ENCODE peak calls at places on chromosomes 4 and X, in four cellular contexts. P, O, Z and B are unnamed samples.

GRCh38 chr4:82779032-82779431 is 19.6 kb downstream of the SCD5 start:
- DNase-seq in P (no peak), O (no peak), Z (peak; percentile 16), B (no peak)

GRCh38 chr4:20279381-20279780 is 27.7 kb downstream of the SLIT2 start:
- DNase-seq in P (no peak), O (no peak), Z (no peak), B (no peak)

GRCh38 chrX:72475952-72476668 is 96.5 kb downstream of the HDAC8 start:
- DNase-seq in P (peak; percentile 23), O (no peak), Z (no peak), B (no peak)

GRCh38 chrX:134933911-134934310 is 56.9 kb upstream of the SMIM10 start:
- DNase-seq in P (no peak), O (no peak), Z (no peak), B (no peak)

GRCh38 chr4:66216252-66216651 is 546.0 kb upstream of the EPHA5 start:
- DNase-seq in P (no peak), O (no peak), Z (no peak), B (no peak)

GRCh38 chr4:22356996-22357596 is 158.8 kb downstream of the ADGRA3 start:
- DNase-seq in P (no peak), O (no peak), Z (peak; percentile 13), B (no peak)

GRCh38 chrX:143934542-143934941 is 50.7 kb downstream of the UBE2NL start:
- DNase-seq in P (no peak), O (no peak), Z (no peak), B (no peak)

GRCh38 chr4:172996571-172997216 is 171.9 kb upstream of the GALNT7 start:
- DNase-seq in P (no peak), O (no peak), Z (peak; percentile 42), B (no peak)

GRCh38 chr4:173707658-173708415 is 177.8 kb upstream of the HAND2 start:
- DNase-seq in P (no peak), O (no peak), Z (no peak), B (no peak)

GRCh38 chr4:85512446-85513205 is 37.7 kb downstream of the ARHGAP24 start:
- DNase-seq in P (no peak), O (no peak), Z (no peak), B (no peak)

GRCh38 chr4:47830263-47831025 is 7.4 kb downstream of the CORIN start:
- DNase-seq in P (no peak), O (no peak), Z (no peak), B (no peak)

GRCh38 chr4:85509882-85510631 is 35.1 kb downstream of the ARHGAP24 start:
- DNase-seq in P (no peak), O (no peak), Z (no peak), B (peak; percentile 30)

GRCh38 chr4:105765690-105766407 is 57.3 kb downstream of the GSTCD start:
- DNase-seq in P (no peak), O (no peak), Z (peak; percentile 29), B (peak; percentile 8)

GRCh38 chrX:39749135-39749534 is 348.6 kb downstream of the BCOR start:
- DNase-seq in P (no peak), O (no peak), Z (no peak), B (no peak)

GRCh38 chr4:74032064-74032463 is 6.4 kb downstream of the CXCL3 start:
- DNase-seq in P (no peak), O (no peak), Z (no peak), B (no peak)

GRCh38 chrX:154696328-154697045 is 43.1 kb upstream of the CTAG2 start:
- DNase-seq in P (no peak), O (no peak), Z (peak; percentile 13), B (no peak)

GRCh38 chrX:136584545-136584944 is 52.5 kb downstream of the VGLL1 start:
- DNase-seq in P (no peak), O (no peak), Z (no peak), B (no peak)

GRCh38 chrX:38212246-38212645 is 8.4 kb downstream of the SRPX start:
- DNase-seq in P (no peak), O (no peak), Z (no peak), B (no peak)

GRCh38 chr4:11011249-11011648 is 326.7 kb upstream of the CLNK start:
- DNase-seq in P (no peak), O (no peak), Z (no peak), B (no peak)

GRCh38 chr4:170089743-170090666 is at the start of gene AADAT:
- DNase-seq in P (peak; percentile 97), O (no peak), Z (peak; percentile 81), B (peak; percentile 81)

GRCh38 chr4:182745268-182745667 is 171.9 kb downstream of the DCTD start:
- DNase-seq in P (peak; percentile 41), O (no peak), Z (no peak), B (no peak)

GRCh38 chr4:121792966-121793365 is 8.2 kb upstream of the EXOSC9 start:
- DNase-seq in P (no peak), O (no peak), Z (no peak), B (no peak)

GRCh38 chr4:121791481-121791880 is 9.6 kb upstream of the EXOSC9 start:
- DNase-seq in P (no peak), O (no peak), Z (no peak), B (no peak)

GRCh38 chr4:121789470-121789869 is 11.7 kb upstream of the EXOSC9 start:
- DNase-seq in P (no peak), O (no peak), Z (no peak), B (no peak)

GRCh38 chr4:121789960-121790829 is 10.9 kb upstream of the EXOSC9 start:
- DNase-seq in P (no peak), O (no peak), Z (no peak), B (no peak)

DNA sequence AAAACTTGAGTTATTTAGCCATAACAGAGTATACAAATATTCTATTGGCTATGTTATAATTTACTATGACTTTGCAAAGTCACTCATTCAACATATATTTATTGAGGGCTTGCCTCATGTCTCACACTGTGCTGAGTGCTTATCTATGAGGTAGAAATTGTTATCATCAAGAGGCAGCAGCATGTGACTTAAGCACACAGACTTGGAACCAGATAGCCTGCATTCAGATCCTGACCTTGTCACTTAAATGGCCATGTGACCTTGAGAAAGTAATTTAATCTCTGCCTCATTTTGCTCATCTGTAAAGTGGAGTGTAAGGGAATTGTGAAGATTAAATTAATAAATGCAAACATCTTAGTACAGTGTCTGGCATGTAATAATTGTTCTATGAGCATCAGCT is 10.1 kb upstream of the EXOSC9 start:
- DNase-seq in P (no peak), O (no peak), Z (no peak), B (no peak)
- TF ChIP-seq PBX3 in P (no peak), O (no peak), Z (no peak), B (no peak)

GRCh38 chr4:146477054-146477453 is 44.7 kb downstream of the SLC10A7 start:
- DNase-seq in P (no peak), O (no peak), Z (no peak), B (no peak)

GRCh38 chr4:146478009-146478408 is 43.7 kb downstream of the SLC10A7 start:
- DNase-seq in P (peak; percentile 4), O (no peak), Z (no peak), B (no peak)

GRCh38 chr4:146469053-146469452 is 52.7 kb downstream of the SLC10A7 start:
- DNase-seq in P (no peak), O (no peak), Z (no peak), B (no peak)

GRCh38 chr4:146472404-146472803 is 49.3 kb downstream of the SLC10A7 start:
- DNase-seq in P (peak; percentile 42), O (no peak), Z (no peak), B (no peak)
- TF ChIP-seq REST in P (no peak), O (no peak), Z (no peak), B (no peak)

GRCh38 chrX:11757729-11758399 is at the start of gene MSL3:
- DNase-seq in P (peak; percentile 87), O (no peak), Z (peak; percentile 58), B (no peak)

GRCh38 chrX:11755724-11756123 is 2.3 kb upstream of the MSL3 start:
- DNase-seq in P (no peak), O (no peak), Z (no peak), B (peak; percentile 88)

GRCh38 chrX:11756354-11757318 is 1.4 kb upstream of the MSL3 start:
- DNase-seq in P (no peak), O (no peak), Z (no peak), B (no peak)

GRCh38 chrX:11758400-11759171 is 549 bp downstream of the MSL3 start:
- DNase-seq in P (peak; percentile 86), O (no peak), Z (peak; percentile 89), B (peak; percentile 60)

GRCh38 chrX:11757397-11757728 is 674 bp upstream of the MSL3 start:
- DNase-seq in P (no peak), O (no peak), Z (no peak), B (no peak)
- H3K27ac ChIP-seq in P (peak overlapping the region; percentile 56), O (peak overlapping the region; percentile 45), Z (peak overlapping the region; percentile 94), B (no peak overlapping the region)

DNA sequence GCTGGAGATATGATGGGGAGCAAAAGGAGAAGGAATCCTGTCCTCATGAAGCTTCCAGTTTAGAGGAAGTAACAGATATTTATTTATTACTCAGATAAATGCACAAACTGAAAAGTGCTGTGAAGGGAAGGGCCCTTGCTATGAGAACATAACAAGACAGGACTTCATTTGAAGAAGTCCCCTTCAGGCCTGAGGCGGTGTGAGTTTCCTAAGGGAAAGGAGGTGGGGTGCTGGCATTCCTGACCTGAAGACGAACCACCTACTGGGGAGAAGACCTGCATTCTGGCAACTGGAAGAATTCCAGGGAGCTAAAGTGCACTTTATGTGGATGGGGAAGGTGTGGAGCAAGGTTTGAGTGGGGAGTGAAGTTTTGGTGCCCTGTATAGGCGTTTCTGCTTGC is 15.9 kb upstream of the SPARCL1 start:
- DNase-seq in P (no peak), O (no peak), Z (no peak), B (no peak)
- TF ChIP-seq PBX3 in P (no peak), O (no peak), Z (no peak), B (no peak)

GRCh38 chr4:139666735-139667266 is 1.2 kb downstream of the MGST2 start:
- DNase-seq in P (no peak), O (no peak), Z (peak; percentile 48), B (peak; percentile 47)
- TF ChIP-seq REST in P (no peak), O (no peak), Z (no peak), B (no peak)

DNA sequence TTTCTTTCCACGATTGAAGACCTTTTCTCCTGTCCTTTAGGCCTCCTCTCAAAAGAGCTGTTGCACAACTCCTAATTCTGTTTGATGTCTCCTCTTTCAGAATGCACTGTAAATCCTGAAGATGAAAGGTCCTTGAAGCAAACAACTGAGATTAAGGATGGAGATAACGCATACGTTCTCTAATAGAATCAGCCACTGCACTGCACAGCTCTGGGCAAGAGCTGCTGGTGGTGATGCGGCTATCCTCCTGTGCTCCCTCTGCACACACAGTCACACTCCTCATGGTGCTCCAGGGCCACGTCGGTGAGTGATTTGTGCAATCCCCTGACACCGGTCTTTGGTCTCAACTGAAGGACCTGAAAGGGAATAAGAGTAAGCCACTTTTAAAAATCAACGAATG is 208.7 kb downstream of the PDGFC start:
- DNase-seq in P (no peak), O (no peak), Z (no peak), B (no peak)
- H3K27ac ChIP-seq in P (no peak overlapping the region), O (no peak overlapping the region), Z (no peak overlapping the region), B (no peak overlapping the region)

DNA sequence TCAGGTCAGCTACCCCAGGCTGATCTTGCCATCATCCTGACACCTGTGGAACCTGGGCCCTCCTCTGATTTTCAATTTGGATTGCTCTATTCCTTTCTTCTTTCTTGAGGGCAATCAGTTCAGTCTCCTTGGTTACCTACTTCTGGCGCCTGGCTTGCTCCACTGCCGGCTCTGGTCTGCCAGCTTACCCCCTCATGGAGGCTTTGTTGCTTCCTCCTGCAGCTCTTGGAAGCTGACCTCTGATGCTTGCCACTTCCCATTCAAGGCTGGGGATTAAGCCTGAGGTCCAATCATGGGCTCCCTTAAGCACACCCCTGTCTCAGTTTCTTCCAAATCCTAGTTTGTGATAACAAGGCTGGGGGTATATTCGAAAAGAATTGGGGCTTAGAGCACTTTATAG is 5.4 kb downstream of the TMEM154 start:
- DNase-seq in P (no peak), O (no peak), Z (no peak), B (no peak)
- TF ChIP-seq PBX3 in P (no peak), O (no peak), Z (no peak), B (no peak)